ENCODE peak calls at places on chromosomes 11 and 22, in eight cellular contexts. O, R, U, M, J, G, F and K are unnamed samples.

GRCh38 chr11:23413057-23413456 is 552.8 kb upstream of the CCDC179 start:
- DNase-seq in O (no peak), R (no peak), U (no peak), M (no peak), J (no peak), G (no peak), F (no peak), K (no peak)

GRCh38 chr11:70871881-70872280 is 380.5 kb downstream of the SHANK2 start:
- DNase-seq in O (no peak), R (peak; percentile 18), U (no peak), M (no peak), J (no peak), G (no peak), F (no peak), K (no peak)

GRCh38 chr11:109015283-109015682 is 350.4 kb downstream of the DDX10 start:
- DNase-seq in O (no peak), R (no peak), U (no peak), M (no peak), J (no peak), G (no peak), F (no peak), K (no peak)

GRCh38 chr11:64880240-64881001 is 2.0 kb upstream of the EHD1 start:
- DNase-seq in O (peak; percentile 42), R (no peak), U (no peak), M (no peak), J (peak; percentile 89), G (no peak), F (no peak), K (no peak)

GRCh38 chr22:28998681-28999080 is 63.0 kb downstream of the C22orf31 start:
- DNase-seq in O (no peak), R (no peak), U (no peak), M (no peak), J (no peak), G (no peak), F (no peak), K (no peak)

GRCh38 chr11:45847908-45848316 is 637 bp downstream of the CRY2 start:
- DNase-seq in O (peak; percentile 24), R (peak; percentile 57), U (peak; percentile 66), M (peak; percentile 68), J (peak; percentile 87), G (peak; percentile 46), F (no peak), K (no peak)

GRCh38 chr11:45247433-45247832 is 38.7 kb downstream of the SYT13 start:
- DNase-seq in O (no peak), R (no peak), U (no peak), M (no peak), J (no peak), G (no peak), F (no peak), K (no peak)

GRCh38 chr11:10868375-10868774 is 10.5 kb upstream of the ZBED5 start:
- DNase-seq in O (no peak), R (no peak), U (no peak), M (no peak), J (no peak), G (no peak), F (no peak), K (no peak)

GRCh38 chr11:2387266-2387982 is 10.3 kb downstream of the CD81 start:
- DNase-seq in O (no peak), R (no peak), U (no peak), M (no peak), J (no peak), G (no peak), F (no peak), K (no peak)

GRCh38 chr22:31911565-31912401 is 32.6 kb upstream of the YWHAH start:
- DNase-seq in O (no peak), R (peak; percentile 60), U (peak; percentile 48), M (no peak), J (no peak), G (no peak), F (peak; percentile 60), K (no peak)

GRCh38 chr11:83008581-83008923 is 63.1 kb downstream of the RAB30 start:
- DNase-seq in O (no peak), R (no peak), U (no peak), M (no peak), J (no peak), G (no peak), F (no peak), K (no peak)

GRCh38 chr22:31143038-31143437 is 2.7 kb upstream of the PLA2G3 start:
- DNase-seq in O (no peak), R (no peak), U (no peak), M (no peak), J (no peak), G (no peak), F (no peak), K (no peak)

GRCh38 chr11:8025123-8025522 is 38.0 kb downstream of the EIF3F start:
- DNase-seq in O (no peak), R (no peak), U (no peak), M (no peak), J (peak; percentile 7), G (no peak), F (no peak), K (no peak)

GRCh38 chr11:11724994-11725393 is 103.2 kb upstream of the GALNT18 start:
- DNase-seq in O (no peak), R (no peak), U (no peak), M (no peak), J (no peak), G (no peak), F (no peak), K (no peak)

GRCh38 chr11:10701982-10702381 is 8.4 kb upstream of the IRAG1 start:
- DNase-seq in O (no peak), R (no peak), U (no peak), M (no peak), J (no peak), G (no peak), F (no peak), K (no peak)

GRCh38 chr11:117795726-117796455 is 1.1 kb downstream of the DSCAML1 start:
- DNase-seq in O (no peak), R (no peak), U (no peak), M (no peak), J (no peak), G (no peak), F (no peak), K (no peak)

GRCh38 chr11:30128269-30128932 is 102.4 kb upstream of the FSHB start:
- DNase-seq in O (no peak), R (no peak), U (no peak), M (no peak), J (no peak), G (peak; percentile 11), F (no peak), K (no peak)

GRCh38 chr11:84247931-84248330 is 961.8 kb upstream of the CCDC90B start:
- DNase-seq in O (no peak), R (no peak), U (no peak), M (no peak), J (no peak), G (no peak), F (no peak), K (no peak)

GRCh38 chr11:128904872-128905344 is 13.8 kb downstream of the KCNJ5 start:
- DNase-seq in O (no peak), R (peak; percentile 55), U (no peak), M (no peak), J (no peak), G (peak; percentile 14), F (no peak), K (peak; percentile 41)

GRCh38 chr22:23539135-23539838 is 40.8 kb downstream of the IGLL1 start:
- DNase-seq in O (peak; percentile 87), R (peak; percentile 87), U (peak; percentile 83), M (peak; percentile 87), J (peak; percentile 94), G (peak; percentile 88), F (peak; percentile 86), K (no peak)
- TF ChIP-seq POLR2A in O (no peak), R (no peak), U (no peak), M (peak; percentile 25), J (no peak), G (no peak), F (no peak), K (no peak)

GRCh38 chr11:62853279-62853965 is 14.0 kb upstream of the WDR74 start:
- DNase-seq in O (no peak), R (no peak), U (no peak), M (no peak), J (no peak), G (no peak), F (no peak), K (no peak)
- TF ChIP-seq POLR2A in O (no peak), R (no peak), U (no peak), M (no peak), J (no peak), G (no peak), F (no peak), K (no peak)

DNA sequence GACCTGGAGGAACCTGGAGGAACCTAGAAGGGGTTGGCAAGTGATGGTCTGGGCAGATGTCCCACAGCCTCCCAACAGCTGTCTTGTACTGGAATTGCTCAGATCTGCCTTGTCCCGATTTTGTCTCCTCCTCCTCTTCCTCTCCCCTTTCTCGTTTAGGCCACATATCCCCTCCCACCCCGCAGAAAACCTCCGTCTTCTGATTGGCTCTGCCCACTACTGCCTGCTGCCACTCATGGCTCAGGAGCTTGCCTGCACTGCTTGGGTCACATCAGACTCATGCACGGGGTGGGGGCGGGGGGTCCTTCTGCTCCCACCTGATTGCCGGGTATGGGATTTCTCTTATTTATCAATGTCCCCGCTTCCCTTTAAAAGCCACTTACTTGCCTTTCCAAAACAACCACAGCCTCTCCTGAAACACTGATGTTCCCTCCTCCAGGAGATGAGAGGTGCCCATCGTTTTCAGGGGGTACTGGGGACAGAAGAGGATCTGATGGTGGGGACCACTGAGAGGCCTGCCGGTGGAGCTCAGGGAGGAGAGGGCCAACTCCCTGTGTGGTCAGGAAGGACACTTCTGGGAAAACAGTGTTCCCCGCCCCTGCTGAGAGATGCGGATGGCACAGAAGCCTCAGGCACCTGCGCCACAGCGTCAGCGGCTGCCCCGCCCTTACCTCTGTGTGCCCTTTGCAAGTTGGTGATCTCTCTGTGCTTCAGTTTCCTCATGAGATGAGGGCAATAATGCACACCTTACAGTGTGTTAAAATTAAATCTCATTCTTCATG is 14.7 kb downstream of the TOM1 start:
- DNase-seq in O (no peak), R (peak; percentile 65), U (no peak), M (peak; percentile 28), J (peak; percentile 86), G (no peak), F (no peak), K (no peak)
- TF ChIP-seq POLR2A in O (no peak), R (no peak), U (no peak), M (no peak), J (no peak), G (no peak), F (no peak), K (no peak)

GRCh38 chr22:19942071-19942885 is 660 bp upstream of the TXNRD2 start:
- DNase-seq in O (peak; percentile 66), R (no peak), U (no peak), M (no peak), J (no peak), G (no peak), F (no peak), K (no peak)

GRCh38 chr22:19943665-19944026 is 2.0 kb upstream of the TXNRD2 start:
- DNase-seq in O (no peak), R (no peak), U (no peak), M (no peak), J (no peak), G (no peak), F (no peak), K (no peak)

GRCh38 chr22:19940536-19941364 is 822 bp upstream of the COMT start:
- DNase-seq in O (no peak), R (no peak), U (no peak), M (peak; percentile 58), J (no peak), G (no peak), F (no peak), K (no peak)

GRCh38 chr22:19942886-19943664 is 1.5 kb upstream of the TXNRD2 start:
- DNase-seq in O (peak; percentile 63), R (no peak), U (no peak), M (peak; percentile 78), J (no peak), G (peak; percentile 65), F (no peak), K (no peak)

GRCh38 chr22:19941365-19942070 is at the start of the genes COMT and TXNRD2:
- DNase-seq in O (peak; percentile 41), R (peak; percentile 78), U (peak; percentile 81), M (peak; percentile 86), J (peak; percentile 93), G (peak; percentile 54), F (peak; percentile 82), K (peak; percentile 95)
- TF ChIP-seq POLR2A in O (peak; percentile 52), R (peak; percentile 69), U (no peak), M (peak; percentile 66), J (no peak), G (peak; percentile 43), F (peak; percentile 32), K (peak; percentile 78)